ENCODE peak calls at places on chromosomes 5 and 9, in seven cellular contexts. One of them, this sample, is unnamed.

GRCh38 chr5:147949711-147950573 is 43.6 kb upstream of the C5orf46 start:
- DNase-seq in Peyer's patch: no peak
- DNase-seq in left ventricle myocardium inferior: no peak
- DNase-seq in colonic mucosa: no peak
- DNase-seq in WERI-Rb-1: no peak
- DNase-seq in SK-N-SH: peak
- DNase-seq in kidney: no peak
- DNase-seq in this sample: no peak

GRCh38 chr9:78298046-78298511 is 1.2 kb downstream of the PSAT1 start:
- DNase-seq in Peyer's patch: no peak
- DNase-seq in left ventricle myocardium inferior: no peak
- DNase-seq in colonic mucosa: no peak
- DNase-seq in WERI-Rb-1: no peak
- DNase-seq in SK-N-SH: peak
- DNase-seq in kidney: no peak
- DNase-seq in this sample: no peak

GRCh38 chr5:137891849-137892248 is 2.6 kb downstream of the PKD2L2 start:
- DNase-seq in Peyer's patch: no peak
- DNase-seq in left ventricle myocardium inferior: no peak
- DNase-seq in colonic mucosa: no peak
- DNase-seq in WERI-Rb-1: no peak
- DNase-seq in SK-N-SH: no peak
- DNase-seq in kidney: no peak
- DNase-seq in this sample: no peak

GRCh38 chr9:136283291-136284235 is 20.3 kb downstream of the CCDC187 start:
- DNase-seq in Peyer's patch: peak
- DNase-seq in left ventricle myocardium inferior: peak
- DNase-seq in colonic mucosa: peak
- DNase-seq in WERI-Rb-1: peak
- DNase-seq in SK-N-SH: peak
- DNase-seq in kidney: peak
- DNase-seq in this sample: peak

GRCh38 chr5:84650448-84650847 is 265.8 kb upstream of the EDIL3 start:
- DNase-seq in Peyer's patch: no peak
- DNase-seq in left ventricle myocardium inferior: no peak
- DNase-seq in colonic mucosa: no peak
- DNase-seq in WERI-Rb-1: no peak
- DNase-seq in SK-N-SH: no peak
- DNase-seq in kidney: no peak
- DNase-seq in this sample: no peak

GRCh38 chr5:2502970-2503594 is 248.4 kb downstream of the IRX2 start:
- DNase-seq in Peyer's patch: no peak
- DNase-seq in left ventricle myocardium inferior: no peak
- DNase-seq in colonic mucosa: no peak
- DNase-seq in WERI-Rb-1: no peak
- DNase-seq in SK-N-SH: no peak
- DNase-seq in kidney: no peak
- DNase-seq in this sample: no peak

GRCh38 chr5:84614907-84615306 is 230.2 kb upstream of the EDIL3 start:
- DNase-seq in Peyer's patch: no peak
- DNase-seq in left ventricle myocardium inferior: no peak
- DNase-seq in colonic mucosa: no peak
- DNase-seq in WERI-Rb-1: no peak
- DNase-seq in SK-N-SH: no peak
- DNase-seq in kidney: no peak
- DNase-seq in this sample: no peak

GRCh38 chr9:107638922-107639321 is 149.4 kb upstream of the KLF4 start:
- DNase-seq in Peyer's patch: no peak
- DNase-seq in left ventricle myocardium inferior: peak
- DNase-seq in colonic mucosa: peak
- DNase-seq in WERI-Rb-1: peak
- DNase-seq in SK-N-SH: no peak
- DNase-seq in kidney: peak
- DNase-seq in this sample: no peak

GRCh38 chr9:109488791-109489492 is 9.2 kb downstream of the PTPN3 start:
- DNase-seq in Peyer's patch: no peak
- DNase-seq in left ventricle myocardium inferior: no peak
- DNase-seq in colonic mucosa: peak
- DNase-seq in WERI-Rb-1: no peak
- DNase-seq in SK-N-SH: no peak
- DNase-seq in kidney: no peak
- DNase-seq in this sample: no peak

GRCh38 chr5:170006016-170006415 is 25.7 kb upstream of the INSYN2B start:
- DNase-seq in Peyer's patch: no peak
- DNase-seq in left ventricle myocardium inferior: no peak
- DNase-seq in colonic mucosa: no peak
- DNase-seq in WERI-Rb-1: no peak
- DNase-seq in SK-N-SH: no peak
- DNase-seq in kidney: no peak
- DNase-seq in this sample: no peak

GRCh38 chr5:68424799-68425537 is 209.4 kb downstream of the PIK3R1 start:
- DNase-seq in Peyer's patch: no peak
- DNase-seq in left ventricle myocardium inferior: no peak
- DNase-seq in colonic mucosa: peak
- DNase-seq in WERI-Rb-1: peak
- DNase-seq in SK-N-SH: no peak
- DNase-seq in kidney: no peak
- DNase-seq in this sample: no peak

GRCh38 chr9:2764371-2764770 is 47.1 kb downstream of the KCNV2 start:
- DNase-seq in Peyer's patch: no peak
- DNase-seq in left ventricle myocardium inferior: no peak
- DNase-seq in colonic mucosa: no peak
- DNase-seq in WERI-Rb-1: no peak
- DNase-seq in SK-N-SH: no peak
- DNase-seq in kidney: no peak
- DNase-seq in this sample: no peak

GRCh38 chr9:105694848-105695581 is 674 bp downstream of the TMEM38B start:
- DNase-seq in Peyer's patch: peak
- DNase-seq in left ventricle myocardium inferior: peak
- DNase-seq in colonic mucosa: peak
- DNase-seq in WERI-Rb-1: peak
- DNase-seq in SK-N-SH: peak
- DNase-seq in kidney: peak
- DNase-seq in this sample: peak

GRCh38 chr9:129498451-129499376 is 122.2 kb downstream of the C9orf50 start:
- DNase-seq in Peyer's patch: no peak
- DNase-seq in left ventricle myocardium inferior: no peak
- DNase-seq in colonic mucosa: no peak
- DNase-seq in WERI-Rb-1: no peak
- DNase-seq in SK-N-SH: no peak
- DNase-seq in kidney: no peak
- DNase-seq in this sample: no peak

GRCh38 chr9:134372621-134373267 is 46.5 kb downstream of the RXRA start:
- DNase-seq in Peyer's patch: no peak
- DNase-seq in left ventricle myocardium inferior: peak
- DNase-seq in colonic mucosa: no peak
- DNase-seq in WERI-Rb-1: no peak
- DNase-seq in SK-N-SH: no peak
- DNase-seq in kidney: no peak
- DNase-seq in this sample: no peak

GRCh38 chr5:163437011-163437308 is 435 bp upstream of the CCNG1 start:
- DNase-seq in Peyer's patch: no peak
- DNase-seq in left ventricle myocardium inferior: no peak
- DNase-seq in colonic mucosa: no peak
- DNase-seq in WERI-Rb-1: no peak
- DNase-seq in SK-N-SH: no peak
- DNase-seq in kidney: no peak
- DNase-seq in this sample: no peak

GRCh38 chr9:85742630-85742928 is 825 bp upstream of the AGTPBP1 start:
- DNase-seq in Peyer's patch: no peak
- DNase-seq in left ventricle myocardium inferior: no peak
- DNase-seq in colonic mucosa: no peak
- DNase-seq in WERI-Rb-1: no peak
- DNase-seq in SK-N-SH: no peak
- DNase-seq in kidney: no peak
- DNase-seq in this sample: no peak

DNA sequence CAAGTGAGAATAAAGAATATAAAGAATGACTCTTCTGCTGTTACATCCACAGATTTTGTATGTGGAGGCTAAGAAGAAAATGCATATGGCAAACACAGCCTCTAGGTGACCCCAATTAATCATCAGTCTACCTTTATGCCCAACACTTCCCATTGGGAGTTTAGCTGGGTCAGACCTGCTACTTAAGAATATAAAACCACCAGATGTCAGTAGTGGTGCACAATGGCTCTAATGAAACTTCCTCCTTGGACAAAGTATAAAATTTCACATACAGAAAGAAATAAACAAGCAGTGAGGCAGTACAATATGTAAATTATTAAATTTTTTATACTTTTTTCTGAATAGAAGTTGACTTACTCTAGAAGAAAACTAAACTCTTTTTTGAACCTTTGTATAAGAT is 539.9 kb downstream of the BRINP1 start:
- DNase-seq in Peyer's patch: no peak
- DNase-seq in left ventricle myocardium inferior: no peak
- DNase-seq in colonic mucosa: no peak
- DNase-seq in WERI-Rb-1: no peak
- DNase-seq in SK-N-SH: peak
- DNase-seq in kidney: no peak
- DNase-seq in this sample: no peak
- TF ChIP-seq CTCF in Peyer's patch: no peak
- TF ChIP-seq CTCF in left ventricle myocardium inferior: peak
- TF ChIP-seq CTCF in colonic mucosa: no peak
- TF ChIP-seq CTCF in WERI-Rb-1: peak
- TF ChIP-seq CTCF in SK-N-SH: no peak
- TF ChIP-seq CTCF in kidney: peak
- TF ChIP-seq CTCF in this sample: no peak

GRCh38 chr5:141851195-141851874 is 26.9 kb downstream of the PCDH1 start:
- DNase-seq in Peyer's patch: no peak
- DNase-seq in left ventricle myocardium inferior: no peak
- DNase-seq in colonic mucosa: no peak
- DNase-seq in WERI-Rb-1: no peak
- DNase-seq in SK-N-SH: no peak
- DNase-seq in kidney: no peak
- DNase-seq in this sample: no peak
- H3K27ac ChIP-seq in Peyer's patch: peak
- H3K27ac ChIP-seq in left ventricle myocardium inferior: peak
- H3K27ac ChIP-seq in colonic mucosa: peak
- H3K27ac ChIP-seq in WERI-Rb-1: no peak
- H3K27ac ChIP-seq in SK-N-SH: no peak
- H3K27ac ChIP-seq in kidney: peak
- H3K27ac ChIP-seq in this sample: no peak

GRCh38 chr5:177024559-177024958 is 2.1 kb downstream of the ZNF346 start:
- DNase-seq in Peyer's patch: no peak
- DNase-seq in left ventricle myocardium inferior: no peak
- DNase-seq in colonic mucosa: no peak
- DNase-seq in WERI-Rb-1: no peak
- DNase-seq in SK-N-SH: no peak
- DNase-seq in kidney: no peak
- DNase-seq in this sample: no peak

GRCh38 chr5:177025139-177025538 is 2.6 kb downstream of the ZNF346 start:
- DNase-seq in Peyer's patch: no peak
- DNase-seq in left ventricle myocardium inferior: no peak
- DNase-seq in colonic mucosa: no peak
- DNase-seq in WERI-Rb-1: no peak
- DNase-seq in SK-N-SH: no peak
- DNase-seq in kidney: no peak
- DNase-seq in this sample: no peak

GRCh38 chr5:177023247-177023703 is 779 bp downstream of the ZNF346 start:
- DNase-seq in Peyer's patch: no peak
- DNase-seq in left ventricle myocardium inferior: no peak
- DNase-seq in colonic mucosa: peak
- DNase-seq in WERI-Rb-1: no peak
- DNase-seq in SK-N-SH: peak
- DNase-seq in kidney: no peak
- DNase-seq in this sample: no peak

GRCh38 chr5:177020033-177020432 is 2.5 kb upstream of the ZNF346 start:
- DNase-seq in Peyer's patch: no peak
- DNase-seq in left ventricle myocardium inferior: no peak
- DNase-seq in colonic mucosa: no peak
- DNase-seq in WERI-Rb-1: no peak
- DNase-seq in SK-N-SH: no peak
- DNase-seq in kidney: no peak
- DNase-seq in this sample: no peak

GRCh38 chr5:177022386-177023246 is at the start of gene ZNF346:
- DNase-seq in Peyer's patch: peak
- DNase-seq in left ventricle myocardium inferior: peak
- DNase-seq in colonic mucosa: peak
- DNase-seq in WERI-Rb-1: peak
- DNase-seq in SK-N-SH: peak
- DNase-seq in kidney: peak
- DNase-seq in this sample: peak
- TF ChIP-seq CTCF in Peyer's patch: peak
- TF ChIP-seq CTCF in left ventricle myocardium inferior: peak
- TF ChIP-seq CTCF in colonic mucosa: peak
- TF ChIP-seq CTCF in WERI-Rb-1: peak
- TF ChIP-seq CTCF in SK-N-SH: peak
- TF ChIP-seq CTCF in kidney: peak
- TF ChIP-seq CTCF in this sample: peak

DNA sequence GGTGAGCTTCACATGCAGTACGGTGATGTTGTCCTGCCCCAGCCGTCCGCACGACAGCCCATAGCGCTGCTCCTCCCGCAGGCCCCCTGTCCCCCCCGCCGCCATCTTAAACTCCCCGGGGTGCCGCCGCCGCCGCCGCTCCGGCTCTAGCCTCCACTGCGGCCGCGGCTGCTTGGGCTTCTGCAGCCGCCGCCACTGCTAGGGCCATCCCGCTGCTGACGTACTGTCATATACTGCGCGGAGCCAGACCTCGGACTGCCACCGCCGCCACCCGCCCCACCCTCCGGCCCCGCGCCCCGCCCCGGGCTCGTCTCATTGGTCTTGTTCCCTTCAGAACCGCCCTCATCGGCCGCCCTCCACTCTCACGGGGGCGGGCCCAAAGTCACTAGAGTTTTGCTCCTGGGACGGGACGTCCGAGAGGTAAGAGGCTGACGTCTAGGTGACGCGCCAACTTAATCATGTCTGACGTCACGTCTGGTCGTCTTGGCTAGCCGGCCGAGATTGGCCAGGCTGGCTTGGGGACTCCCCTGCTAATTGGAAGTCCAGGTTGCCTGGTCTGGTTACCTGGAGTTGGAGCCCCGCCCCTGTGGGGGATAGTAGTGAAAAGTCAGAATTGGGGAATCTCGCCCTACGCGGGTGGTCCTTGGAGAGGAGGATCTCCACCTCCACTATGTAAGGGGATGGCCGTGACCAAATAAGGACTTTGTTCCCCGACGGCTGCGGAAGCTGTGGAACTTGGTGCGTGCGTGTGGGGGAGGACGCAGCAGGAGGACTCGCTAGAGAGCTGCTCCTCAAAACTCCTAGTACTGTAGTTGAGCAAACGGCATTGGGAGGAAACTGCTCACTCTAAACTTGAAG is at the start of gene ELL2:
- DNase-seq in Peyer's patch: peak
- DNase-seq in left ventricle myocardium inferior: peak
- DNase-seq in colonic mucosa: peak
- DNase-seq in WERI-Rb-1: peak
- DNase-seq in SK-N-SH: peak
- DNase-seq in kidney: peak
- DNase-seq in this sample: peak
- H3K27ac ChIP-seq in Peyer's patch: peak
- H3K27ac ChIP-seq in left ventricle myocardium inferior: peak
- H3K27ac ChIP-seq in colonic mucosa: peak
- H3K27ac ChIP-seq in WERI-Rb-1: peak
- H3K27ac ChIP-seq in SK-N-SH: peak
- H3K27ac ChIP-seq in kidney: peak
- H3K27ac ChIP-seq in this sample: peak

DNA sequence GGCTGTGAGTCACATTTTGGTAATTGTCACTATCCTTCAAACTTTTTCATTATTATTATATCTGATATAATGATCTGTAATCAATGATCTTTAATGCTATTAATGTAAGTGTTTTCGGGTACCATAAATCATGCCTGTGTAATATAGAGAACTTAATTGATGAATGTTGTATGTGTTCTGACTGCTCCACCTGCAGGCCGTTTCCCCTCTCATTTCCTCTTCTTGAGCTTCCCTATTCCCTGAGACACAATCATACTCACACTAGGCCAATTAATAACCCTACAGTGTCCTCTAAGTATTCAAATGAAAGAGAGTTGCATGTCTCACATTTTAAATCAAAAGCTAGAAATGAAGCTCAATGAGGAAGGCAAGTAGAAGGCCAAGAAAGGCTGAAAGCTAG is 420.9 kb upstream of the SGCD start:
- DNase-seq in Peyer's patch: no peak
- DNase-seq in left ventricle myocardium inferior: no peak
- DNase-seq in colonic mucosa: no peak
- DNase-seq in WERI-Rb-1: peak
- DNase-seq in SK-N-SH: no peak
- DNase-seq in kidney: no peak
- DNase-seq in this sample: no peak
- TF ChIP-seq CTCF in Peyer's patch: no peak
- TF ChIP-seq CTCF in left ventricle myocardium inferior: no peak
- TF ChIP-seq CTCF in colonic mucosa: no peak
- TF ChIP-seq CTCF in WERI-Rb-1: peak
- TF ChIP-seq CTCF in SK-N-SH: peak
- TF ChIP-seq CTCF in kidney: no peak
- TF ChIP-seq CTCF in this sample: no peak